ENCODE peak calls at places on chromosomes 5 and 9, in eight cellular contexts. F, V, P, L, Y, Z, J and G are unnamed samples.

GRCh38 chr9:129509508-129509907 is 111.4 kb downstream of the C9orf50 start:
- DNase-seq in F (no peak), V (no peak), P (peak), L (no peak), Y (peak), Z (peak), J (no peak), G (no peak)

GRCh38 chr9:107222020-107222522 is 61.0 kb upstream of the RAD23B start:
- DNase-seq in F (peak), V (no peak), P (no peak), L (no peak), Y (no peak), Z (peak), J (no peak), G (no peak)

GRCh38 chr5:18236386-18236785 is 602.1 kb downstream of the TAF11L14 start:
- DNase-seq in F (no peak), V (no peak), P (no peak), L (no peak), Y (no peak), Z (no peak), J (no peak), G (peak)

GRCh38 chr5:95283761-95284511 is 958 bp downstream of the MCTP1 start:
- DNase-seq in F (no peak), V (peak), P (peak), L (peak), Y (no peak), Z (peak), J (peak), G (no peak)

GRCh38 chr5:152532714-152533113 is 127.6 kb upstream of the NMUR2 start:
- DNase-seq in F (peak), V (peak), P (no peak), L (peak), Y (no peak), Z (peak), J (no peak), G (no peak)

GRCh38 chr5:43078956-43079355 is 38.8 kb upstream of the ANXA2R start:
- DNase-seq in F (no peak), V (no peak), P (no peak), L (peak), Y (no peak), Z (peak), J (no peak), G (no peak)

GRCh38 chr5:164335837-164336236 is 830.4 kb downstream of the MAT2B start:
- DNase-seq in F (no peak), V (no peak), P (no peak), L (peak), Y (no peak), Z (peak), J (no peak), G (peak)

GRCh38 chr9:86573886-86574285 is 219.7 kb upstream of the TUT7 start:
- DNase-seq in F (no peak), V (no peak), P (no peak), L (no peak), Y (no peak), Z (no peak), J (no peak), G (no peak)

GRCh38 chr5:53067641-53068040 is 41.9 kb downstream of the MOCS2 start:
- DNase-seq in F (no peak), V (no peak), P (no peak), L (no peak), Y (no peak), Z (no peak), J (no peak), G (no peak)

GRCh38 chr9:99253772-99254431 is 31.8 kb downstream of the SEC61B start:
- DNase-seq in F (no peak), V (peak), P (no peak), L (no peak), Y (no peak), Z (peak), J (no peak), G (no peak)

GRCh38 chr9:228929-229695 is 14.4 kb downstream of the DOCK8 start:
- DNase-seq in F (no peak), V (no peak), P (no peak), L (no peak), Y (no peak), Z (no peak), J (no peak), G (no peak)

GRCh38 chr5:97181856-97182545 is 1.0 kb downstream of the RIOK2 start:
- DNase-seq in F (no peak), V (no peak), P (no peak), L (peak), Y (no peak), Z (peak), J (no peak), G (no peak)

GRCh38 chr9:97389249-97389648 is 22.6 kb upstream of the TDRD7 start:
- DNase-seq in F (no peak), V (peak), P (no peak), L (no peak), Y (no peak), Z (no peak), J (no peak), G (no peak)

GRCh38 chr9:124453586-124454191 is 3.4 kb downstream of the ADGRD2 start:
- DNase-seq in F (no peak), V (no peak), P (peak), L (no peak), Y (no peak), Z (no peak), J (peak), G (no peak)

GRCh38 chr5:151663617-151664322 is 22.9 kb downstream of the SPARC start:
- DNase-seq in F (no peak), V (no peak), P (no peak), L (no peak), Y (no peak), Z (no peak), J (no peak), G (no peak)

GRCh38 chr9:135662758-135663450 is at the start of gene LCN9:
- DNase-seq in F (no peak), V (no peak), P (no peak), L (no peak), Y (no peak), Z (no peak), J (no peak), G (no peak)

GRCh38 chr9:18294229-18294628 is 179.7 kb upstream of the ADAMTSL1 start:
- DNase-seq in F (no peak), V (no peak), P (no peak), L (no peak), Y (no peak), Z (no peak), J (no peak), G (no peak)

GRCh38 chr9:135797507-135798302 is 95.7 kb downstream of the KCNT1 start:
- DNase-seq in F (no peak), V (no peak), P (no peak), L (peak), Y (no peak), Z (no peak), J (peak), G (no peak)

GRCh38 chr9:137045294-137046093 is 483 bp downstream of the NPDC1 start:
- DNase-seq in F (no peak), V (no peak), P (peak), L (no peak), Y (no peak), Z (peak), J (peak), G (no peak)

GRCh38 chr9:113957778-113958430 is 81.8 kb downstream of the ZNF618 start:
- DNase-seq in F (no peak), V (no peak), P (no peak), L (peak), Y (peak), Z (peak), J (peak), G (no peak)

GRCh38 chr5:160298189-160298588 is 14.2 kb downstream of the CCNJL start:
- DNase-seq in F (no peak), V (no peak), P (no peak), L (no peak), Y (no peak), Z (no peak), J (no peak), G (no peak)

GRCh38 chr5:43985411-43985810 is 382.4 kb downstream of the NNT start:
- DNase-seq in F (no peak), V (no peak), P (no peak), L (no peak), Y (no peak), Z (no peak), J (no peak), G (no peak)

GRCh38 chr5:91538179-91538578 is 155.1 kb upstream of the ARRDC3 start:
- DNase-seq in F (no peak), V (no peak), P (no peak), L (no peak), Y (no peak), Z (no peak), J (no peak), G (no peak)

GRCh38 chr9:126838895-126839294 is 21.5 kb upstream of the ZBTB34 start:
- DNase-seq in F (no peak), V (no peak), P (no peak), L (no peak), Y (no peak), Z (no peak), J (no peak), G (no peak)

GRCh38 chr5:149631506-149631905 is 50.2 kb downstream of the ARHGEF37 start:
- DNase-seq in F (no peak), V (no peak), P (no peak), L (no peak), Y (no peak), Z (no peak), J (no peak), G (no peak)

GRCh38 chr5:169290895-169291294 is 10.0 kb downstream of the SLIT3 start:
- DNase-seq in F (no peak), V (no peak), P (no peak), L (no peak), Y (no peak), Z (peak), J (no peak), G (no peak)

GRCh38 chr9:108618906-108619550 is 236.8 kb downstream of the ACTL7B start:
- DNase-seq in F (no peak), V (no peak), P (no peak), L (no peak), Y (no peak), Z (peak), J (no peak), G (no peak)

GRCh38 chr5:53418409-53418808 is 62.0 kb upstream of the FST start:
- DNase-seq in F (no peak), V (no peak), P (no peak), L (no peak), Y (no peak), Z (no peak), J (no peak), G (no peak)

GRCh38 chr5:98977723-98978122 is 48.9 kb upstream of the CHD1 start:
- DNase-seq in F (no peak), V (no peak), P (no peak), L (peak), Y (no peak), Z (no peak), J (no peak), G (no peak)

GRCh38 chr9:125397736-125398135 is 136.1 kb downstream of the GAPVD1 start:
- DNase-seq in F (no peak), V (no peak), P (no peak), L (no peak), Y (no peak), Z (no peak), J (no peak), G (no peak)

DNA sequence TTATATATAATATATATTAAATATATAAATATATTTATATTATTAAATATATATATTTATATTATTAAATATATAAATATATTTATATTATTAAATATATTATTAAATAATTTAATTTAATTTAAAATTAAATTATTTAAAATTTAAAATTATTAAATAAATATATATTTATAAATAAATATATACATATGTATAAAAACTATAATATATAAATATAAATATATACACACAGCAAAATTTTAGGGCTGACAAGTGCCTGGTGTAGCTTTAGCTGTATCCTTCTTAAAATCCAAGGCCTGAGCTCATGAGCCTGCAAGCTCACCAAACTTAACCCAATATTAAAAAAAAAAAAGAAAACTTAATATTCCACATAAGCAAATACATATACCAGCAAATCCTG is 53.2 kb downstream of the UBAP2 start:
- DNase-seq in F (no peak), V (no peak), P (no peak), L (no peak), Y (no peak), Z (no peak), J (no peak), G (no peak)
- H3K27ac ChIP-seq in F (no peak), V (no peak), P (no peak), L (no peak), Y (no peak), Z (no peak), J (no peak), G (no peak)

DNA sequence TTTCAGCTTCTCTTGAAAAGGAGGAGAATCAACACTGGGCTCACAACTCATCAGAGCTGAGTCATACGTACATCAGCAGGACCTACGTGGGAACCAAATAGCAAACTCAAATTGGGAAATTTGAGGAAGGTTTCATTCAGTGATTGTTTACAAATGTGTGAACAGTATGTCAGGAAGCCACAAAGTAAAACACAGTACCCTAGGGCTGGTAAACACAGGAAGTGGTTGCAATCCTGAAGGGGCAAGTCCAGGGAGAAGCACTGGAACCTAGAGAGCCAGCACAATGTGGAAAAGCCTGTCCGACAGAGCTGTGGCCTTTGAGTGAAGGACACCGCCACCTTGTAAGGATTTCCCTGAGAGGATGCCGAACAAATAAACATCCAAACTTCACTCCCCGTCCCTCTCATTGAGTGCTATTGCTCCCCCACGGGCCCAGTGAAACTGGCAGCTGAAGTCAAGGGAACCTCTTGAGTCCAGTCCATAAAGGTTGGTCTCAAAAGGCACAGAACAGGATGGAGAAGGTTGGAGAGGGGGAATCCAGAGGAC is 26.7 kb upstream of the RICTOR start:
- DNase-seq in F (peak), V (no peak), P (no peak), L (peak), Y (peak), Z (peak), J (no peak), G (peak)
- H3K27ac ChIP-seq in F (peak), V (no peak), P (no peak), L (peak), Y (peak), Z (peak), J (no peak), G (peak)

DNA sequence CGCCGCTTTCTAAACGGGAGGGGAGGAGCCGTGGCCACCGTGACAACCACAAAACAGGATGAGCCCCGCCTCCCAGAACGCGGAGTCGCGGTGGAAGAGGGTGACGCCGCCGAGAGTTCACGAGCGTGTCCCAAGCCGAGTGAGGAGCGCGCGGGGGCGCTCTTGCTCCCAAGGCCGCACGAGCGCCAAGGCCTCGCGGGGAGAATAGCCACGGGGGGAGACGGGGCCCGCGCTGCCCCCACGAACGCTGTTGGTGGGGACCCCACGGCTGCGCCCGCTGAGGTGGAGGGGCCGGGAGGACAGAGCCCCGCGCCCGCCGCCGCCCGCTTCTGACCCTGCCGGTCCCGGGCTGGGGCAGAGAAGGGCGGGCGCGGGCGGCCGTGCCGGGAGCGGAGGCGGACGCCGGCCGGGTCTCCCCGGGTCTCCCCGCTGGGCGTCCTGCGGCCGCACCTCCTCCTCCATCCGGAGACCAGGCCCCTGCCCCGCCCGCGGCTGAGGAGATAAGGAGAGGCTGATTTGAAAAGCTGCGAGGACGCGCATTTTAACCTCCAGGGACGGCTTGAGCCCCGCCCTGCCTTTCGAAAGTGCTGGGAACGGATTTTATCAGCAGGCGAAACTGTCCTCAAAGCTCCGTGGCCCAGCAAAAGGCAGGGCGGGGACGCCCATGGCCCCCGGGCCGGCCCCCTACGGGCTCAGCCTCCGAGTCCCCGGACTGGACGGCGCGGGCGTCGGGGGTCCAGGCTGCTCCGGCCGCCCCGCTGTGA is 3.8 kb upstream of the NKD2 start:
- DNase-seq in F (no peak), V (peak), P (peak), L (no peak), Y (no peak), Z (no peak), J (peak), G (no peak)
- H3K27ac ChIP-seq in F (no peak), V (peak), P (no peak), L (peak), Y (no peak), Z (no peak), J (no peak), G (peak)

GRCh38 chr5:172642511-172642910 is 1.4 kb downstream of the NEURL1B start:
- DNase-seq in F (no peak), V (no peak), P (no peak), L (no peak), Y (no peak), Z (no peak), J (peak), G (no peak)
- H3K27ac ChIP-seq in F (no peak), V (no peak), P (no peak), L (peak), Y (no peak), Z (no peak), J (peak), G (no peak)

GRCh38 chr5:107670927-107671741 is at the start of gene EFNA5:
- DNase-seq in F (no peak), V (peak), P (peak), L (peak), Y (no peak), Z (peak), J (peak), G (no peak)

GRCh38 chr5:107673106-107673367 is 2.3 kb upstream of the EFNA5 start:
- DNase-seq in F (no peak), V (peak), P (no peak), L (peak), Y (no peak), Z (no peak), J (no peak), G (no peak)

GRCh38 chr5:107670028-107670926 is 460 bp downstream of the EFNA5 start:
- DNase-seq in F (no peak), V (peak), P (peak), L (peak), Y (no peak), Z (peak), J (peak), G (no peak)

GRCh38 chr5:107672212-107673105 is 1.7 kb upstream of the EFNA5 start:
- DNase-seq in F (peak), V (peak), P (peak), L (peak), Y (peak), Z (peak), J (peak), G (peak)

GRCh38 chr5:107671742-107672211 is 1.0 kb upstream of the EFNA5 start:
- DNase-seq in F (no peak), V (peak), P (no peak), L (peak), Y (no peak), Z (peak), J (no peak), G (no peak)
- H3K27ac ChIP-seq in F (no peak), V (no peak), P (peak), L (peak), Y (peak), Z (peak), J (peak), G (peak)

DNA sequence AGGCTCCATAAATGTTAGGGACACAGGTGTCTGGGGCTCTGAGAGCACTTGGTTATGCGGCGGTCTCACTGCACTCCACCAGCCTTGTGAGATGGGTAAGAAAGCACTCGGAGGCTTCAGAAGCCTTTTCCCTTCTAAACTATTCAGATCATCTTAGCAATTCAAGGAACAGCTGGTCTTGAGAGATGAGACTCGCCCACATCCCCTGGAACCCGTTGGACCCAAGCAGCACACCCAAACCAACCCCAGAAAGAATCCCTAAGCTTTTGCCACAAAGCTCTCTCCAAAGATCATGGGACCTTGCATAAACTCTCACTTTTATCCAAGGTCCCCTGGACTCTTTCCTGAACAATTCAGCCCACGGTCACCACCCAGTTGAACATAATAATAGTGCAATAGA is 90.2 kb downstream of the RAPGEF1 start:
- DNase-seq in F (no peak), V (no peak), P (no peak), L (no peak), Y (no peak), Z (no peak), J (no peak), G (no peak)
- H3K27ac ChIP-seq in F (no peak), V (no peak), P (no peak), L (peak), Y (no peak), Z (no peak), J (no peak), G (no peak)

GRCh38 chr5:30458681-30459080 is 734.8 kb upstream of the CDH6 start:
- DNase-seq in F (no peak), V (peak), P (no peak), L (no peak), Y (no peak), Z (no peak), J (no peak), G (no peak)
- H3K27ac ChIP-seq in F (no peak), V (peak), P (no peak), L (no peak), Y (no peak), Z (no peak), J (no peak), G (no peak)

DNA sequence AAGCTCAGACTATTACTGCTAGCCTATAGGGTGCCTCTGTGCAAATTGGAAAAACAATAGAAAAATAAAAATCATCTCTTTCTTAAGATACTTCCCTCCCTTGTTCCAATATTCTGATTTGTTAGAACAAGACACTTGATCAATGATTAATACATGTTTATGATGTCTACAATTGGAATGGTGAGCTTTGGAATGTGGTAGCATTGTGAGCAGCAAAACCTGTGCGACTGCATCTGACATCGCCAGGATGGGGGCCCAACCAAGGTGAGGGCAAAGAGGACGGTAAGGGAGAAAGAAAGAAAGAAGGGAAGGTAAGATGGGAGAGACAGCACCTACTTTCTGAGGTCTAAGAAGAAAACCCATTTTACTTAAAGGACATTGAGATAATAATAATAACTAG is 183.0 kb upstream of the TRIM32 start:
- DNase-seq in F (no peak), V (no peak), P (no peak), L (peak), Y (no peak), Z (no peak), J (no peak), G (no peak)
- H3K27ac ChIP-seq in F (no peak), V (no peak), P (no peak), L (no peak), Y (no peak), Z (no peak), J (no peak), G (no peak)

GRCh38 chr5:139387611-139388197 is 2.0 kb downstream of the MZB1 start:
- DNase-seq in F (no peak), V (peak), P (no peak), L (no peak), Y (no peak), Z (no peak), J (no peak), G (no peak)
- H3K27ac ChIP-seq in F (peak), V (peak), P (no peak), L (peak), Y (no peak), Z (no peak), J (peak), G (no peak)